ENCODE peak calls at places on chromosomes 6 and 20, in seven cellular contexts. W, E, H, A, Z, P and U are unnamed samples.

GRCh38 chr6:8858854-8859257 is 423.5 kb upstream of the SLC35B3 start:
- DNase-seq in W (peak; percentile 53), E (no peak), H (no peak), A (no peak), Z (no peak), P (no peak), U (no peak)

GRCh38 chr20:62149532-62150235 is 6.1 kb downstream of the SS18L1 start:
- DNase-seq in W (no peak), E (no peak), H (no peak), A (no peak), Z (no peak), P (no peak), U (peak; percentile 87)

GRCh38 chr6:45417461-45417860 is 39.7 kb upstream of the SUPT3H start:
- DNase-seq in W (no peak), E (no peak), H (no peak), A (no peak), Z (no peak), P (no peak), U (no peak)

GRCh38 chr20:1930165-1930564 is 35.0 kb downstream of the SIRPA start:
- DNase-seq in W (no peak), E (no peak), H (no peak), A (no peak), Z (no peak), P (no peak), U (no peak)

GRCh38 chr6:36135053-36135731 is 4.9 kb downstream of the MAPK13 start:
- DNase-seq in W (no peak), E (no peak), H (no peak), A (no peak), Z (no peak), P (no peak), U (no peak)

GRCh38 chr6:154993026-154993425 is 2.1 kb upstream of the TIAM2 start:
- DNase-seq in W (no peak), E (no peak), H (no peak), A (no peak), Z (no peak), P (no peak), U (no peak)

GRCh38 chr6:105606871-105607421 is 204.1 kb upstream of the PREP start:
- DNase-seq in W (no peak), E (no peak), H (no peak), A (no peak), Z (no peak), P (no peak), U (peak; percentile 39)

GRCh38 chr6:132820629-132821381 is 6.4 kb downstream of the RPS12 start:
- DNase-seq in W (no peak), E (no peak), H (no peak), A (no peak), Z (no peak), P (no peak), U (no peak)

GRCh38 chr20:36273414-36274247 is 32.5 kb upstream of the DLGAP4 start:
- DNase-seq in W (peak; percentile 57), E (peak; percentile 28), H (no peak), A (no peak), Z (no peak), P (no peak), U (peak; percentile 58)

GRCh38 chr6:1574895-1575212 is 34.9 kb upstream of the FOXC1 start:
- DNase-seq in W (no peak), E (no peak), H (no peak), A (no peak), Z (no peak), P (no peak), U (no peak)

GRCh38 chr6:20217476-20217855 is 5.2 kb upstream of the MBOAT1 start:
- DNase-seq in W (no peak), E (no peak), H (no peak), A (no peak), Z (no peak), P (no peak), U (no peak)

GRCh38 chr6:20217900-20218299 is 5.6 kb upstream of the MBOAT1 start:
- DNase-seq in W (no peak), E (no peak), H (no peak), A (no peak), Z (no peak), P (no peak), U (no peak)

GRCh38 chr6:20221448-20221847 is 9.2 kb upstream of the MBOAT1 start:
- DNase-seq in W (no peak), E (no peak), H (no peak), A (no peak), Z (no peak), P (no peak), U (no peak)

GRCh38 chr6:20223119-20223518 is 10.8 kb upstream of the MBOAT1 start:
- DNase-seq in W (no peak), E (no peak), H (no peak), A (no peak), Z (no peak), P (no peak), U (no peak)

GRCh38 chr6:20220345-20220744 is 8.1 kb upstream of the MBOAT1 start:
- DNase-seq in W (no peak), E (no peak), H (no peak), A (no peak), Z (no peak), P (no peak), U (no peak)
- H3K4me3 ChIP-seq in W (no peak overlapping the region), E (no peak overlapping the region), H (no peak overlapping the region), A (no peak overlapping the region), Z (no peak overlapping the region), P (no peak overlapping the region), U (no peak overlapping the region)

GRCh38 chr20:10051185-10051584 is 16.4 kb downstream of the ANKEF1 start:
- DNase-seq in W (no peak), E (no peak), H (no peak), A (no peak), Z (no peak), P (no peak), U (no peak)

GRCh38 chr20:10047427-10047826 is 12.6 kb downstream of the ANKEF1 start:
- DNase-seq in W (no peak), E (peak; percentile 42), H (no peak), A (no peak), Z (no peak), P (no peak), U (no peak)
- TF ChIP-seq CTCF in W (no peak), E (peak; percentile 32), H (no peak), A (no peak), Z (no peak), P (peak; percentile 43), U (peak; percentile 44)

GRCh38 chr6:161125591-161125990 is 134.0 kb downstream of the MAP3K4 start:
- DNase-seq in W (no peak), E (no peak), H (no peak), A (no peak), Z (no peak), P (no peak), U (no peak)

GRCh38 chr6:161130606-161131005 is 139.0 kb downstream of the MAP3K4 start:
- DNase-seq in W (no peak), E (no peak), H (no peak), A (no peak), Z (no peak), P (no peak), U (no peak)

GRCh38 chr6:161128680-161129196 is 137.2 kb downstream of the MAP3K4 start:
- DNase-seq in W (no peak), E (no peak), H (no peak), A (no peak), Z (no peak), P (peak; percentile 58), U (no peak)

GRCh38 chr6:161128230-161128629 is 136.7 kb downstream of the MAP3K4 start:
- DNase-seq in W (no peak), E (no peak), H (no peak), A (no peak), Z (no peak), P (no peak), U (no peak)

DNA sequence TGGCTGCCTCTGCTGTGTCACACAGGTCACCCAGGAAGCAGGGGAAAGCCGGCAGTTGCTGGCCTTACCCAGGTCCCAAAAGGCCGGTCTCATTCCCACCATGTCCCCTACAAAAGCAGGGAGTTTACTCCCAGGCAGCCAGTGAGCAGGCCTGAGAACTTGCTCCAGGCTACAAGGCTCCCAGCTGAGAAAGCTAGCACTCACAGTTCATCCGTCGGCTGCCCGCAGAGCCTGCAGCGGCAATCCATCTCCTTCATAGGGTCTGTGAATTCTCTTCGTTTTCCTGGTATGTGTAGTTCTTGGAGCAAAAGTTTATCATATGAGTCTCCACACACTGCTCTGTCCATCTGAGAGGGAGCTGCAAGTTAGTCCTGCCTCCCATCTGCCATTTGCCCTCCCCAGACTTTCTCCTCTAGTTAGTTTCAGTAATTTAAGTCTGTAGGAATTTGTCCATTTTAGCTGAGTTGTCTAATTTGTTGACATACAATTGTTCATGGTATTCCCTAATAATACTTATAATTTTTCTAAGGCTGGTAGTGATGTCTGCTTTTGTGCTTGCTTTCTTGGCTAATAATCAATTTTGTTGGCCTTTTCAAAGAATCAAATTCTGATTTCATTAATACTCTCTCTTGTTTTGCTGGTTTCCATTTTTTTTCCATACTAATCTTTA is 135.6 kb downstream of the MAP3K4 start:
- DNase-seq in W (no peak), E (no peak), H (no peak), A (no peak), Z (no peak), P (no peak), U (no peak)
- H3K9me3 ChIP-seq in W (no peaks in the 10 kb centered on the region), E (peaks cover 3% of the 10 kb centered on the region), H (peaks cover 19% of the 10 kb centered on the region), A (peaks cover 3% of the 10 kb centered on the region), Z (no peaks in the 10 kb centered on the region), P (peaks cover 12% of the 10 kb centered on the region), U (peaks cover 4% of the 10 kb centered on the region)

GRCh38 chr20:21707267-21707666 is 1.8 kb downstream of the PAX1 start:
- DNase-seq in W (no peak), E (no peak), H (no peak), A (no peak), Z (no peak), P (no peak), U (no peak)

GRCh38 chr20:21707999-21708737 is 2.7 kb downstream of the PAX1 start:
- DNase-seq in W (no peak), E (no peak), H (no peak), A (no peak), Z (no peak), P (no peak), U (no peak)

GRCh38 chr20:21704408-21705385 is 767 bp upstream of the PAX1 start:
- DNase-seq in W (no peak), E (no peak), H (no peak), A (no peak), Z (no peak), P (no peak), U (no peak)

GRCh38 chr20:21705466-21706344 is at the start of gene PAX1:
- DNase-seq in W (no peak), E (no peak), H (no peak), A (no peak), Z (no peak), P (no peak), U (no peak)

GRCh38 chr20:21706345-21707195 is 1.1 kb downstream of the PAX1 start:
- DNase-seq in W (no peak), E (no peak), H (no peak), A (no peak), Z (no peak), P (no peak), U (no peak)
- H3K4me3 ChIP-seq in W (no peak overlapping the region), E (no peak overlapping the region), H (no peak overlapping the region), A (no peak overlapping the region), Z (no peak overlapping the region), P (no peak overlapping the region), U (no peak overlapping the region)